ENCODE peak calls at places on chromosomes 13 and 19, in four cellular contexts. O, V, Z and S are unnamed samples.

GRCh38 chr13:110023729-110024645 is 237.6 kb upstream of the IRS2 start:
- DNase-seq in V (peak; percentile 10), Z (no peak), O (peak; percentile 26), S (no peak)

GRCh38 chr19:40305403-40305802 is 20.3 kb upstream of the AKT2 start:
- DNase-seq in Z (peak; percentile 79), O (peak; percentile 80), V (peak; percentile 82), S (peak; percentile 66)

GRCh38 chr13:51557875-51558604 is 26.2 kb upstream of the WDFY2 start:
- DNase-seq in O (no peak), Z (no peak), V (no peak), S (no peak)

GRCh38 chr13:96091164-96091931 is 1.4 kb downstream of the HS6ST3 start:
- DNase-seq in O (peak; percentile 26), V (no peak), Z (no peak), S (peak; percentile 24)

GRCh38 chr19:16496613-16496983 is 404 bp downstream of the C19orf44 start:
- DNase-seq in Z (no peak), O (no peak), V (peak; percentile 20), S (no peak)

GRCh38 chr19:3491396-3492119 is 8.3 kb upstream of the SMIM44 start:
- DNase-seq in Z (no peak), O (no peak), V (no peak), S (no peak)

GRCh38 chr13:106589716-106590115 is 21.8 kb upstream of the ARGLU1 start:
- DNase-seq in O (no peak), Z (no peak), V (no peak), S (no peak)

GRCh38 chr13:25300861-25301346 is 521 bp upstream of the NUP58 start:
- DNase-seq in V (peak; percentile 16), O (peak; percentile 6), Z (peak; percentile 38), S (peak; percentile 61)

GRCh38 chr19:48630289-48631036 is 6.7 kb downstream of the DBP start:
- DNase-seq in V (peak; percentile 82), O (peak; percentile 61), Z (peak; percentile 71), S (peak; percentile 85)

GRCh38 chr19:47232422-47233211 is 1.6 kb upstream of the BBC3 start:
- DNase-seq in V (peak; percentile 46), O (no peak), Z (no peak), S (peak; percentile 71)

GRCh38 chr13:78602561-78603239 is 652 bp downstream of the POU4F1 start:
- DNase-seq in V (no peak), O (no peak), Z (no peak), S (no peak)

GRCh38 chr13:50149143-50149703 is 134.0 kb downstream of the KCNRG start:
- DNase-seq in Z (no peak), O (no peak), V (no peak), S (no peak)

GRCh38 chr19:4232614-4233281 is 3.4 kb downstream of the EBI3 start:
- DNase-seq in Z (no peak), O (no peak), V (no peak), S (no peak)

GRCh38 chr19:50759886-50760285 is 10.4 kb upstream of the GPR32 start:
- DNase-seq in V (no peak), O (no peak), Z (no peak), S (no peak)

GRCh38 chr19:55490478-55491436 is 2.5 kb downstream of the SSC5D start:
- DNase-seq in O (no peak), Z (no peak), V (no peak), S (no peak)

GRCh38 chr13:107192289-107192688 is 624.4 kb upstream of the ARGLU1 start:
- DNase-seq in O (no peak), Z (peak; percentile 75), V (no peak), S (no peak)

GRCh38 chr13:102028846-102029245 is 373.0 kb downstream of the FGF14 start:
- DNase-seq in V (no peak), O (no peak), Z (no peak), S (no peak)

GRCh38 chr13:105135852-105136251 is 1399.6 kb downstream of the EFNB2 start:
- DNase-seq in Z (no peak), O (no peak), V (no peak), S (no peak)

GRCh38 chr19:16342002-16342715 is 17.5 kb downstream of the KLF2 start:
- DNase-seq in Z (no peak), V (peak; percentile 42), O (no peak), S (no peak)

GRCh38 chr19:17214531-17215124 is 529 bp upstream of the USE1 start:
- DNase-seq in Z (no peak), V (no peak), O (no peak), S (no peak)

GRCh38 chr13:51221674-51222509 is at the start of gene FAM124A:
- DNase-seq in O (peak; percentile 71), Z (no peak), V (peak; percentile 53), S (peak; percentile 60)

GRCh38 chr19:49555600-49556411 is 24.6 kb downstream of the NOSIP start:
- DNase-seq in Z (peak; percentile 81), V (peak; percentile 84), O (peak; percentile 72), S (peak; percentile 91)

GRCh38 chr13:106052200-106052767 is 483.2 kb downstream of the EFNB2 start:
- DNase-seq in O (no peak), Z (no peak), V (no peak), S (no peak)

GRCh38 chr13:95553614-95554385 is 1.3 kb downstream of the CLDN10 start:
- DNase-seq in O (peak; percentile 23), V (no peak), Z (peak; percentile 45), S (no peak)

GRCh38 chr13:39840201-39840600 is 184.7 kb downstream of the COG6 start:
- DNase-seq in Z (no peak), V (no peak), O (no peak), S (no peak)

GRCh38 chr13:25923217-25924085 is 128.4 kb downstream of the SHISA2 start:
- DNase-seq in O (no peak), V (no peak), Z (no peak), S (no peak)

GRCh38 chr13:98172570-98173405 is 4.3 kb downstream of the RNF113B start:
- DNase-seq in V (no peak), O (no peak), Z (no peak), S (no peak)

GRCh38 chr19:1105217-1105872 is 1.6 kb downstream of the GPX4 start:
- DNase-seq in O (no peak), Z (no peak), V (no peak), S (no peak)

GRCh38 chr19:53875602-53876340 is 6.2 kb upstream of the PRKCG start:
- DNase-seq in V (no peak), Z (no peak), O (no peak), S (no peak)

GRCh38 chr13:113748862-113749451 is 10.1 kb upstream of the TMEM255B start:
- DNase-seq in O (no peak), V (no peak), Z (no peak), S (peak; percentile 37)

GRCh38 chr13:102651892-102652291 is 43.0 kb downstream of the METTL21C start:
- DNase-seq in Z (no peak), O (no peak), V (no peak), S (no peak)

GRCh38 chr13:21048901-21049655 is 12.3 kb downstream of the LATS2 start:
- DNase-seq in O (no peak), Z (no peak), V (no peak), S (no peak)

GRCh38 chr13:20566424-20566916 is 487 bp upstream of the IFT88 start:
- DNase-seq in V (peak; percentile 75), O (no peak), Z (no peak), S (peak; percentile 71)

GRCh38 chr19:31232871-31233270 is 116.4 kb downstream of the TSHZ3 start:
- DNase-seq in Z (no peak), O (no peak), V (no peak), S (no peak)

GRCh38 chr19:31233288-31233687 is 115.9 kb downstream of the TSHZ3 start:
- DNase-seq in Z (no peak), O (no peak), V (no peak), S (no peak)

GRCh38 chr19:31231181-31231580 is 118.1 kb downstream of the TSHZ3 start:
- DNase-seq in V (no peak), Z (no peak), O (no peak), S (no peak)

GRCh38 chr19:31235806-31236205 is 113.4 kb downstream of the TSHZ3 start:
- DNase-seq in V (no peak), Z (no peak), O (no peak), S (no peak)

GRCh38 chr19:31232220-31232619 is 117.0 kb downstream of the TSHZ3 start:
- DNase-seq in V (no peak), Z (no peak), O (no peak), S (no peak)
- TF ChIP-seq CTCF in V (peak; percentile 27), Z (no peak), O (no peak), S (no peak)

GRCh38 chr19:14023404-14024235 is 4.3 kb upstream of the RLN3 start:
- DNase-seq in Z (no peak), O (peak; percentile 66), V (peak; percentile 73), S (no peak)
- TF ChIP-seq CTCF in Z (no peak), O (peak; percentile 55), V (peak; percentile 65), S (no peak)

GRCh38 chr19:29873024-29873800 is 61.4 kb downstream of the CCNE1 start:
- DNase-seq in Z (peak; percentile 47), V (peak; percentile 49), O (peak; percentile 76), S (no peak)
- TF ChIP-seq CTCF in Z (peak; percentile 91), V (peak; percentile 67), O (peak; percentile 90), S (peak; percentile 82)

GRCh38 chr19:11323601-11324078 is 15.8 kb downstream of the RAB3D start:
- DNase-seq in O (no peak), Z (no peak), V (no peak), S (no peak)
- TF ChIP-seq CTCF in O (no peak), Z (no peak), V (no peak), S (no peak)

DNA sequence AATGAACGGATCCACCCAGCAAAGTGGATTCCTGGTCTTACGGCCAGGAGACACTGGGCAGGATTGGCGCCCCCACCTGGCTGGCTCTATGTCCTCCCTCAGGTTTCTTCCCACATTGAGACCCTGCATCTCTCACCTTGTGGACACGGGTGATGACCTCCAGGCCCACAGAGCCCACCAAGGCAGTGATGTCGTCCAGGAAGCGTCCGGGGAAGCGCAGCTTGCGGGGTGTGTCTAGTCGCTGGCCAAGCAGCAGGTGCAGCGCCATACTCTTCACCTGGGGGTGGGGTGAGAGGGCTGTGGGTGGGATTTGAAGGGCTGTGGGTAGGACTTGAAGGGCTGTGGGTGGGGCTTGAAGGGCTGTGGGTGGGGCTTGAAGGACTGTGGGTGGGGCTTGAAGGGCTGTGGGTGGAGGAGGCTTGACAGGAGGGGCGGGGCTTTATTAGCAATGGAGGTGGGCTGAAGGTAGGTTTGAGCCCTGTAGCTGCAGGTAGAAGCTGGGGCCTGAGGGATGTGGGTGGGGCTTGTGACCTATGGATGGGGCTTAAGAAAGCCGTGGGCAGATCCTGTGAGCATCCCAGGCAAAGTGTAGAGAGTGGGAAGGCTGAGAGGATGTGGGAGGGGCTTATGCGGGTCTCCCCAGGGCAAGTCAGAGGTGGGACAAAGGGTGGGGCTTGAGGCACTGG is 12.1 kb upstream of the ANGPTL8 start:
- DNase-seq in V (no peak), O (no peak), Z (no peak), S (no peak)
- TF ChIP-seq CTCF in V (no peak), O (no peak), Z (no peak), S (no peak)

GRCh38 chr19:12521996-12522395 is 29.3 kb downstream of the ZNF564 start:
- DNase-seq in Z (no peak), V (no peak), O (no peak), S (no peak)
- TF ChIP-seq CTCF in Z (no peak), V (no peak), O (no peak), S (no peak)

DNA sequence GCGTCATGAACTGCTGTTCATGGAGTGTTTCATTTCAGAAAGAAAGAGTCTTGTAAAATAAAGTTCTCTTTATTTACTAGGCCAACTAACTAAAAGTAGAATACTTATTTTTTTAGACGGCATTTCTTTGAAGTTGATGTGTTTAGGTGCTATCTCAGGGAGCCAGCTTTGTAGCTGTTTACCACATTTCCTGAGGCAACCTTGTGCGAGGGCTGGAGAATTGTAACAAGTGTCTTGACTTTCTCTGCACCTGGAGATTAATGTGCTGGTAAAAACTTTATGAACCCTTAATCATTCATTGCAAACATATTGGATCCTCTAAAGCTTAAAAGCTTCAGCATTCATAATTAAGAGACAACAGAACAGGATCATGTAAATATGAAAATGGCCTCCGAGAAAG is 229.3 kb downstream of the GPC6 start:
- DNase-seq in Z (no peak), O (no peak), V (no peak), S (no peak)
- TF ChIP-seq CTCF in Z (no peak), O (no peak), V (no peak), S (no peak)